ENCODE peak calls at places on chromosomes 3 and 15, in five cellular contexts. One of them, this sample, is unnamed.
A peak's percentile ranks its signal among the peaks of the same experiment; 100 is the strongest.

GRCh38 chr15:77402740-77403379 is 17.0 kb downstream of the PEAK1 start:
- DNase-seq in SK-N-MC: no peak
- DNase-seq in central memory CD8-positive, alpha-beta T cell: no peak
- DNase-seq in kidney glomerular epithelial cell: peak; percentile 25
- DNase-seq in CD4-positive, alpha-beta memory T cell: no peak
- DNase-seq in this sample: no peak

GRCh38 chr3:57052662-57053061 is 7.8 kb upstream of the SPATA12 start:
- DNase-seq in central memory CD8-positive, alpha-beta T cell: no peak
- DNase-seq in CD4-positive, alpha-beta memory T cell: no peak
- DNase-seq in SK-N-MC: no peak
- DNase-seq in kidney glomerular epithelial cell: no peak
- DNase-seq in this sample: no peak

GRCh38 chr3:52185837-52186236 is 12.1 kb upstream of the ALAS1 start:
- DNase-seq in central memory CD8-positive, alpha-beta T cell: no peak
- DNase-seq in CD4-positive, alpha-beta memory T cell: no peak
- DNase-seq in SK-N-MC: no peak
- DNase-seq in kidney glomerular epithelial cell: no peak
- DNase-seq in this sample: no peak

GRCh38 chr3:39716849-39717248 is 92.6 kb upstream of the MYRIP start:
- DNase-seq in CD4-positive, alpha-beta memory T cell: no peak
- DNase-seq in central memory CD8-positive, alpha-beta T cell: no peak
- DNase-seq in kidney glomerular epithelial cell: no peak
- DNase-seq in SK-N-MC: no peak
- DNase-seq in this sample: no peak

GRCh38 chr3:181300033-181300432 is 310.5 kb upstream of the DNAJC19 start:
- DNase-seq in central memory CD8-positive, alpha-beta T cell: no peak
- DNase-seq in SK-N-MC: no peak
- DNase-seq in CD4-positive, alpha-beta memory T cell: no peak
- DNase-seq in kidney glomerular epithelial cell: no peak
- DNase-seq in this sample: no peak

GRCh38 chr3:36911990-36912804 is 32.7 kb downstream of the TRANK1 start:
- DNase-seq in kidney glomerular epithelial cell: peak; percentile 32
- DNase-seq in CD4-positive, alpha-beta memory T cell: peak; percentile 71
- DNase-seq in SK-N-MC: no peak
- DNase-seq in central memory CD8-positive, alpha-beta T cell: no peak
- DNase-seq in this sample: peak; percentile 80

GRCh38 chr3:108486910-108487309 is 23.5 kb downstream of the MYH15 start:
- DNase-seq in kidney glomerular epithelial cell: peak; percentile 42
- DNase-seq in SK-N-MC: no peak
- DNase-seq in CD4-positive, alpha-beta memory T cell: no peak
- DNase-seq in central memory CD8-positive, alpha-beta T cell: no peak
- DNase-seq in this sample: no peak

GRCh38 chr15:25725758-25726157 is 137.4 kb downstream of the ATP10A start:
- DNase-seq in CD4-positive, alpha-beta memory T cell: no peak
- DNase-seq in kidney glomerular epithelial cell: no peak
- DNase-seq in central memory CD8-positive, alpha-beta T cell: no peak
- DNase-seq in SK-N-MC: no peak
- DNase-seq in this sample: no peak

GRCh38 chr15:28104326-28104725 is 5.2 kb upstream of the OCA2 start:
- DNase-seq in kidney glomerular epithelial cell: no peak
- DNase-seq in central memory CD8-positive, alpha-beta T cell: no peak
- DNase-seq in SK-N-MC: no peak
- DNase-seq in CD4-positive, alpha-beta memory T cell: no peak
- DNase-seq in this sample: no peak

GRCh38 chr3:172512363-172512762 is 10.9 kb downstream of the TNFSF10 start:
- DNase-seq in kidney glomerular epithelial cell: no peak
- DNase-seq in SK-N-MC: no peak
- DNase-seq in central memory CD8-positive, alpha-beta T cell: no peak
- DNase-seq in CD4-positive, alpha-beta memory T cell: peak; percentile 60
- DNase-seq in this sample: no peak

GRCh38 chr15:69154684-69155083 is 5.8 kb upstream of the GLCE start:
- DNase-seq in central memory CD8-positive, alpha-beta T cell: no peak
- DNase-seq in kidney glomerular epithelial cell: peak; percentile 14
- DNase-seq in CD4-positive, alpha-beta memory T cell: no peak
- DNase-seq in SK-N-MC: no peak
- DNase-seq in this sample: no peak

GRCh38 chr3:71173421-71173975 is 410.0 kb downstream of the FOXP1 start:
- DNase-seq in CD4-positive, alpha-beta memory T cell: no peak
- DNase-seq in central memory CD8-positive, alpha-beta T cell: no peak
- DNase-seq in SK-N-MC: no peak
- DNase-seq in kidney glomerular epithelial cell: peak; percentile 44
- DNase-seq in this sample: no peak

GRCh38 chr15:64856429-64857145 is 14.9 kb downstream of the PLEKHO2 start:
- DNase-seq in CD4-positive, alpha-beta memory T cell: no peak
- DNase-seq in SK-N-MC: no peak
- DNase-seq in central memory CD8-positive, alpha-beta T cell: no peak
- DNase-seq in kidney glomerular epithelial cell: no peak
- DNase-seq in this sample: no peak

This sample was measured in kidney epithelial cell.